ENCODE peak calls at places on chromosomes 13 and 19, in eight cellular contexts. H is activated naive CD4-positive, alpha-beta T cell treated with Interleukin-2 at 50 U/mL for 16 hours; V is stomach; M is NCI-H2029 treated with DMSO at 0.1 percent for 48 hours; T is T-helper 1 cell; W is progenitor cell of endocrine pancreas; N is stimulated activated CD4-positive, alpha-beta T cell treated with anti-CD3 and anti-CD28 coated beads, Interleukin-12 subunit alpha, Interleukin-12 subunit beta, amount 100 ng/mL, for 4 hours; X is fibroblast of villous mesenchyme. I is an unnamed sample.

GRCh38 chr19:51714848-51715247 is 8.9 kb downstream of the HAS1 start:
- DNase-seq in N (no peak), T (no peak), X (peak), V (no peak), H (no peak), M (no peak), W (no peak), I (no peak)

GRCh38 chr19:36489920-36490415 is 607 bp upstream of the ZNF566 start:
- DNase-seq in W (no peak), H (peak), M (peak), X (peak), V (peak), T (peak), N (peak), I (peak)

GRCh38 chr19:29326351-29326750 is 113.4 kb upstream of the UQCRFS1 start:
- DNase-seq in T (no peak), X (no peak), H (no peak), N (no peak), W (no peak), M (no peak), V (no peak), I (no peak)

GRCh38 chr13:26722321-26722720 is 38.3 kb downstream of the GPR12 start:
- DNase-seq in X (no peak), W (no peak), H (no peak), T (no peak), V (no peak), N (no peak), M (no peak), I (no peak)

GRCh38 chr13:49776871-49777270 is 15.6 kb downstream of the KPNA3 start:
- DNase-seq in N (no peak), T (no peak), H (no peak), W (no peak), V (no peak), M (no peak), X (no peak), I (no peak)

GRCh38 chr19:3801412-3802096 is 15.4 kb upstream of the MATK start:
- DNase-seq in V (peak), N (peak), W (no peak), M (peak), X (no peak), H (peak), T (peak), I (no peak)

GRCh38 chr13:51912511-51913225 is 50.9 kb downstream of the CCDC70 start:
- DNase-seq in T (no peak), W (no peak), N (no peak), X (no peak), M (no peak), H (no peak), V (no peak), I (no peak)

GRCh38 chr13:98890186-98890585 is 87.7 kb downstream of the DOCK9 start:
- DNase-seq in N (peak), T (no peak), X (peak), H (peak), V (no peak), M (no peak), W (no peak), I (no peak)

GRCh38 chr19:46605356-46605821 is 4.3 kb downstream of the CALM3 start:
- DNase-seq in N (no peak), X (no peak), V (no peak), H (no peak), W (no peak), M (no peak), T (no peak), I (no peak)

GRCh38 chr19:38209671-38210457 is 14.2 kb downstream of the DPF1 start:
- DNase-seq in N (no peak), X (peak), W (no peak), V (peak), T (no peak), H (no peak), M (no peak), I (no peak)

GRCh38 chr19:8005534-8006256 is at the start of gene ELAVL1:
- DNase-seq in W (peak), T (peak), M (peak), X (peak), V (peak), H (peak), N (peak), I (peak)